ENCODE peak calls at places on chromosomes 16 and 17, in four cellular contexts. One of them, this sample, is unnamed.

GRCh38 chr17:60079401-60079861 is 710 bp upstream of the HEATR6 start:
- DNase-seq in AG09319: no peak
- DNase-seq in OCI-LY7: no peak
- DNase-seq in stimulated activated CD8-positive, alpha-beta memory T cell treated with anti-CD3 and anti-CD28 coated beads, Interleukin-2, amount 100 ng/mL, for 48 hours: no peak
- DNase-seq in this sample: no peak

GRCh38 chr17:19386276-19386863 is 620 bp downstream of the MFAP4 start:
- DNase-seq in AG09319: peak
- DNase-seq in OCI-LY7: no peak
- DNase-seq in stimulated activated CD8-positive, alpha-beta memory T cell treated with anti-CD3 and anti-CD28 coated beads, Interleukin-2, amount 100 ng/mL, for 48 hours: no peak
- DNase-seq in this sample: no peak

GRCh38 chr17:56310780-56311179 is 157.5 kb downstream of the ANKFN1 start:
- DNase-seq in AG09319: no peak
- DNase-seq in OCI-LY7: no peak
- DNase-seq in stimulated activated CD8-positive, alpha-beta memory T cell treated with anti-CD3 and anti-CD28 coated beads, Interleukin-2, amount 100 ng/mL, for 48 hours: no peak
- DNase-seq in this sample: no peak

GRCh38 chr17:21199311-21199710 is 14.7 kb downstream of the TMEM11 start:
- DNase-seq in AG09319: peak
- DNase-seq in OCI-LY7: no peak
- DNase-seq in stimulated activated CD8-positive, alpha-beta memory T cell treated with anti-CD3 and anti-CD28 coated beads, Interleukin-2, amount 100 ng/mL, for 48 hours: no peak
- DNase-seq in this sample: no peak

GRCh38 chr17:76915840-76916510 is 47.8 kb downstream of the MGAT5B start:
- DNase-seq in AG09319: no peak
- DNase-seq in OCI-LY7: no peak
- DNase-seq in stimulated activated CD8-positive, alpha-beta memory T cell treated with anti-CD3 and anti-CD28 coated beads, Interleukin-2, amount 100 ng/mL, for 48 hours: no peak
- DNase-seq in this sample: no peak

GRCh38 chr17:79991924-79992656 is 43.6 kb downstream of the TBC1D16 start:
- DNase-seq in AG09319: no peak
- DNase-seq in OCI-LY7: no peak
- DNase-seq in stimulated activated CD8-positive, alpha-beta memory T cell treated with anti-CD3 and anti-CD28 coated beads, Interleukin-2, amount 100 ng/mL, for 48 hours: no peak
- DNase-seq in this sample: no peak

GRCh38 chr17:5669191-5669590 is 84.9 kb upstream of the NLRP1 start:
- DNase-seq in AG09319: no peak
- DNase-seq in OCI-LY7: no peak
- DNase-seq in stimulated activated CD8-positive, alpha-beta memory T cell treated with anti-CD3 and anti-CD28 coated beads, Interleukin-2, amount 100 ng/mL, for 48 hours: no peak
- DNase-seq in this sample: no peak

GRCh38 chr17:42985225-42985624 is 4.9 kb downstream of the RUNDC1 start:
- DNase-seq in AG09319: no peak
- DNase-seq in OCI-LY7: peak
- DNase-seq in stimulated activated CD8-positive, alpha-beta memory T cell treated with anti-CD3 and anti-CD28 coated beads, Interleukin-2, amount 100 ng/mL, for 48 hours: no peak
- DNase-seq in this sample: no peak

GRCh38 chr17:2996208-2996855 is 67.1 kb downstream of the OR1D5 start:
- DNase-seq in AG09319: no peak
- DNase-seq in OCI-LY7: no peak
- DNase-seq in stimulated activated CD8-positive, alpha-beta memory T cell treated with anti-CD3 and anti-CD28 coated beads, Interleukin-2, amount 100 ng/mL, for 48 hours: no peak
- DNase-seq in this sample: no peak

GRCh38 chr17:79322216-79323123 is 247.8 kb downstream of the ENGASE start:
- DNase-seq in AG09319: no peak
- DNase-seq in OCI-LY7: no peak
- DNase-seq in stimulated activated CD8-positive, alpha-beta memory T cell treated with anti-CD3 and anti-CD28 coated beads, Interleukin-2, amount 100 ng/mL, for 48 hours: no peak
- DNase-seq in this sample: no peak

GRCh38 chr17:59753522-59754467 is 46.3 kb downstream of the VMP1 start:
- DNase-seq in AG09319: peak
- DNase-seq in OCI-LY7: peak
- DNase-seq in stimulated activated CD8-positive, alpha-beta memory T cell treated with anti-CD3 and anti-CD28 coated beads, Interleukin-2, amount 100 ng/mL, for 48 hours: no peak
- DNase-seq in this sample: no peak

GRCh38 chr17:73156887-73157870 is 7.6 kb upstream of the SSTR2 start:
- DNase-seq in AG09319: no peak
- DNase-seq in OCI-LY7: no peak
- DNase-seq in stimulated activated CD8-positive, alpha-beta memory T cell treated with anti-CD3 and anti-CD28 coated beads, Interleukin-2, amount 100 ng/mL, for 48 hours: no peak
- DNase-seq in this sample: no peak

GRCh38 chr16:82432261-82432660 is 194.5 kb upstream of the CDH13 start:
- DNase-seq in AG09319: no peak
- DNase-seq in OCI-LY7: no peak
- DNase-seq in stimulated activated CD8-positive, alpha-beta memory T cell treated with anti-CD3 and anti-CD28 coated beads, Interleukin-2, amount 100 ng/mL, for 48 hours: no peak
- DNase-seq in this sample: no peak

GRCh38 chr17:49755681-49756283 is 8.1 kb downstream of the FAM117A start:
- DNase-seq in AG09319: no peak
- DNase-seq in OCI-LY7: no peak
- DNase-seq in stimulated activated CD8-positive, alpha-beta memory T cell treated with anti-CD3 and anti-CD28 coated beads, Interleukin-2, amount 100 ng/mL, for 48 hours: no peak
- DNase-seq in this sample: no peak

GRCh38 chr16:14489460-14489859 is 140.6 kb downstream of the PARN start:
- DNase-seq in AG09319: no peak
- DNase-seq in OCI-LY7: peak
- DNase-seq in stimulated activated CD8-positive, alpha-beta memory T cell treated with anti-CD3 and anti-CD28 coated beads, Interleukin-2, amount 100 ng/mL, for 48 hours: no peak
- DNase-seq in this sample: no peak

GRCh38 chr16:88669986-88670385 is 7.1 kb upstream of the MVD start:
- DNase-seq in AG09319: peak
- DNase-seq in OCI-LY7: no peak
- DNase-seq in stimulated activated CD8-positive, alpha-beta memory T cell treated with anti-CD3 and anti-CD28 coated beads, Interleukin-2, amount 100 ng/mL, for 48 hours: no peak
- DNase-seq in this sample: no peak

GRCh38 chr17:77203436-77203835 is 62.7 kb downstream of the SEC14L1 start:
- DNase-seq in AG09319: no peak
- DNase-seq in OCI-LY7: no peak
- DNase-seq in stimulated activated CD8-positive, alpha-beta memory T cell treated with anti-CD3 and anti-CD28 coated beads, Interleukin-2, amount 100 ng/mL, for 48 hours: no peak
- DNase-seq in this sample: no peak

GRCh38 chr16:88005968-88006367 is 54.7 kb downstream of the BANP start:
- DNase-seq in AG09319: no peak
- DNase-seq in OCI-LY7: no peak
- DNase-seq in stimulated activated CD8-positive, alpha-beta memory T cell treated with anti-CD3 and anti-CD28 coated beads, Interleukin-2, amount 100 ng/mL, for 48 hours: no peak
- DNase-seq in this sample: no peak

GRCh38 chr17:43171761-43172487 is 910 bp downstream of the NBR1 start:
- DNase-seq in AG09319: peak
- DNase-seq in OCI-LY7: peak
- DNase-seq in stimulated activated CD8-positive, alpha-beta memory T cell treated with anti-CD3 and anti-CD28 coated beads, Interleukin-2, amount 100 ng/mL, for 48 hours: no peak
- DNase-seq in this sample: no peak

GRCh38 chr17:13642188-13642587 is 40.5 kb upstream of the HS3ST3A1 start:
- DNase-seq in AG09319: no peak
- DNase-seq in OCI-LY7: no peak
- DNase-seq in stimulated activated CD8-positive, alpha-beta memory T cell treated with anti-CD3 and anti-CD28 coated beads, Interleukin-2, amount 100 ng/mL, for 48 hours: no peak
- DNase-seq in this sample: no peak

GRCh38 chr17:79395046-79395445 is 215.8 kb downstream of the RBFOX3 start:
- DNase-seq in AG09319: no peak
- DNase-seq in OCI-LY7: no peak
- DNase-seq in stimulated activated CD8-positive, alpha-beta memory T cell treated with anti-CD3 and anti-CD28 coated beads, Interleukin-2, amount 100 ng/mL, for 48 hours: no peak
- DNase-seq in this sample: no peak

GRCh38 chr17:73783382-73783766 is 139.1 kb upstream of the SDK2 start:
- DNase-seq in AG09319: no peak
- DNase-seq in OCI-LY7: no peak
- DNase-seq in stimulated activated CD8-positive, alpha-beta memory T cell treated with anti-CD3 and anti-CD28 coated beads, Interleukin-2, amount 100 ng/mL, for 48 hours: no peak
- DNase-seq in this sample: no peak

GRCh38 chr17:76008208-76008607 is 7.6 kb downstream of the CDK3 start:
- DNase-seq in AG09319: no peak
- DNase-seq in OCI-LY7: no peak
- DNase-seq in stimulated activated CD8-positive, alpha-beta memory T cell treated with anti-CD3 and anti-CD28 coated beads, Interleukin-2, amount 100 ng/mL, for 48 hours: no peak
- DNase-seq in this sample: no peak

GRCh38 chr17:69213059-69213813 is 15.4 kb downstream of the ABCA10 start:
- DNase-seq in AG09319: no peak
- DNase-seq in OCI-LY7: peak
- DNase-seq in stimulated activated CD8-positive, alpha-beta memory T cell treated with anti-CD3 and anti-CD28 coated beads, Interleukin-2, amount 100 ng/mL, for 48 hours: no peak
- DNase-seq in this sample: no peak

GRCh38 chr16:79528281-79528680 is 72.3 kb downstream of the MAF start:
- DNase-seq in AG09319: no peak
- DNase-seq in OCI-LY7: no peak
- DNase-seq in stimulated activated CD8-positive, alpha-beta memory T cell treated with anti-CD3 and anti-CD28 coated beads, Interleukin-2, amount 100 ng/mL, for 48 hours: no peak
- DNase-seq in this sample: no peak

GRCh38 chr17:71180801-71181385 is 939.9 kb upstream of the SOX9 start:
- DNase-seq in AG09319: no peak
- DNase-seq in OCI-LY7: no peak
- DNase-seq in stimulated activated CD8-positive, alpha-beta memory T cell treated with anti-CD3 and anti-CD28 coated beads, Interleukin-2, amount 100 ng/mL, for 48 hours: no peak
- DNase-seq in this sample: no peak

GRCh38 chr17:57962441-57963148 is 7.4 kb upstream of the CUEDC1 start:
- DNase-seq in AG09319: no peak
- DNase-seq in OCI-LY7: no peak
- DNase-seq in stimulated activated CD8-positive, alpha-beta memory T cell treated with anti-CD3 and anti-CD28 coated beads, Interleukin-2, amount 100 ng/mL, for 48 hours: no peak
- DNase-seq in this sample: no peak

GRCh38 chr17:34616148-34616547 is 36.8 kb downstream of the TMEM132E start:
- DNase-seq in AG09319: no peak
- DNase-seq in OCI-LY7: no peak
- DNase-seq in stimulated activated CD8-positive, alpha-beta memory T cell treated with anti-CD3 and anti-CD28 coated beads, Interleukin-2, amount 100 ng/mL, for 48 hours: no peak
- DNase-seq in this sample: no peak

GRCh38 chr17:229945-230235 is 48.4 kb upstream of the DOC2B start:
- DNase-seq in AG09319: no peak
- DNase-seq in OCI-LY7: no peak
- DNase-seq in stimulated activated CD8-positive, alpha-beta memory T cell treated with anti-CD3 and anti-CD28 coated beads, Interleukin-2, amount 100 ng/mL, for 48 hours: no peak
- DNase-seq in this sample: no peak

GRCh38 chr17:60729854-60730253 is 52.2 kb downstream of the BCAS3 start:
- DNase-seq in AG09319: no peak
- DNase-seq in OCI-LY7: no peak
- DNase-seq in stimulated activated CD8-positive, alpha-beta memory T cell treated with anti-CD3 and anti-CD28 coated beads, Interleukin-2, amount 100 ng/mL, for 48 hours: no peak
- DNase-seq in this sample: no peak

GRCh38 chr17:33234930-33235685 is 58.0 kb downstream of the ASIC2 start:
- DNase-seq in AG09319: peak
- DNase-seq in OCI-LY7: no peak
- DNase-seq in stimulated activated CD8-positive, alpha-beta memory T cell treated with anti-CD3 and anti-CD28 coated beads, Interleukin-2, amount 100 ng/mL, for 48 hours: no peak
- DNase-seq in this sample: no peak